ENCODE peak calls at places on chromosomes 12 and 14, in five cellular contexts. B is cardiac muscle cell, H is fibroblast of lung, Y is colonic mucosa, M is heart right ventricle. P is an unnamed sample.

GRCh38 chr12:27424631-27425230 is 21.8 kb upstream of the SMCO2 start:
- DNase-seq in Y (no peak), B (peak; percentile 50), M (peak; percentile 41), H (peak; percentile 65), P (no peak)

GRCh38 chr12:21642707-21643389 is 14.8 kb downstream of the LDHB start:
- DNase-seq in Y (no peak), H (no peak), B (no peak), M (peak; percentile 29), P (no peak)

GRCh38 chr14:104604461-104605449 is at the start of gene TMEM179:
- DNase-seq in M (no peak), B (peak; percentile 89), H (peak; percentile 17), Y (no peak), P (peak; percentile 60)

GRCh38 chr12:115973968-115974765 is 303.3 kb downstream of the MED13L start:
- DNase-seq in M (no peak), B (no peak), Y (no peak), H (no peak), P (no peak)

GRCh38 chr12:63905523-63905922 is 61.0 kb downstream of the SRGAP1 start:
- DNase-seq in B (no peak), Y (no peak), H (no peak), M (no peak), P (no peak)

GRCh38 chr14:65846469-65846868 is 433.9 kb downstream of the FUT8 start:
- DNase-seq in H (no peak), Y (no peak), B (no peak), M (no peak), P (no peak)

GRCh38 chr12:101186291-101186690 is 23.7 kb downstream of the SLC5A8 start:
- DNase-seq in Y (no peak), B (no peak), M (no peak), H (no peak), P (no peak)

GRCh38 chr14:34843011-34843554 is 32.1 kb downstream of the BAZ1A start:
- DNase-seq in H (peak; percentile 80), M (no peak), Y (no peak), B (no peak), P (peak; percentile 68)

GRCh38 chr12:19726122-19726521 is 286.8 kb downstream of the AEBP2 start:
- DNase-seq in B (no peak), Y (no peak), M (no peak), H (no peak), P (no peak)

GRCh38 chr12:98885778-98886177 is 240.7 kb downstream of the APAF1 start:
- DNase-seq in M (no peak), B (no peak), Y (no peak), H (no peak), P (no peak)

GRCh38 chr12:91109148-91109564 is 2.1 kb downstream of the LUM start:
- DNase-seq in B (peak; percentile 73), M (peak; percentile 58), H (peak; percentile 85), Y (peak; percentile 82), P (no peak)

GRCh38 chr12:3885179-3886094 is 12.2 kb upstream of the PARP11 start:
- DNase-seq in M (peak; percentile 35), Y (peak; percentile 29), B (peak; percentile 56), H (peak; percentile 17), P (no peak)

GRCh38 chr14:35534130-35534883 is at the start of gene INSM2:
- DNase-seq in H (no peak), M (no peak), B (no peak), Y (no peak), P (no peak)

GRCh38 chr12:89884365-89884915 is 175.8 kb upstream of the ATP2B1 start:
- DNase-seq in H (no peak), Y (no peak), M (no peak), B (no peak), P (no peak)

GRCh38 chr12:94039914-94040313 is 108.5 kb upstream of the PLXNC1 start:
- DNase-seq in H (no peak), M (no peak), Y (no peak), B (no peak), P (no peak)

GRCh38 chr14:98605043-98605442 is 667.0 kb downstream of the BCL11B start:
- DNase-seq in M (no peak), H (no peak), B (no peak), Y (no peak), P (no peak)

GRCh38 chr12:121209221-121209620 is 708 bp upstream of the P2RX4 start:
- DNase-seq in H (no peak), Y (no peak), M (no peak), B (no peak), P (no peak)

GRCh38 chr12:5222729-5223128 is 179.1 kb downstream of the KCNA5 start:
- DNase-seq in Y (no peak), H (no peak), B (no peak), M (no peak), P (no peak)

GRCh38 chr12:5335059-5335458 is 96.8 kb upstream of the NTF3 start:
- DNase-seq in Y (no peak), H (no peak), B (no peak), M (no peak), P (no peak)

GRCh38 chr14:53325176-53325806 is 172.2 kb upstream of the DDHD1 start:
- DNase-seq in B (peak; percentile 30), H (no peak), M (no peak), Y (no peak), P (no peak)

GRCh38 chr14:102207831-102208365 is 68.2 kb downstream of the WDR20 start:
- DNase-seq in Y (no peak), M (no peak), H (no peak), B (no peak), P (no peak)

GRCh38 chr12:68445836-68446235 is 113.7 kb upstream of the MDM1 start:
- DNase-seq in Y (no peak), B (no peak), M (no peak), H (no peak), P (no peak)

GRCh38 chr14:50319293-50319692 is 7.2 kb downstream of the DMAC2L start:
- DNase-seq in M (no peak), B (no peak), Y (no peak), H (no peak), P (no peak)

GRCh38 chr14:23115492-23115850 is 3.6 kb downstream of the CEBPE start:
- DNase-seq in H (no peak), B (no peak), M (no peak), Y (no peak), P (no peak)

GRCh38 chr12:132359551-132359950 is 30.2 kb upstream of the GALNT9 start:
- DNase-seq in B (no peak), M (no peak), H (no peak), Y (no peak), P (peak; percentile 46)

GRCh38 chr12:110281549-110282342 is 699 bp downstream of the ATP2A2 start:
- DNase-seq in B (peak; percentile 57), Y (peak; percentile 37), M (peak; percentile 34), H (peak; percentile 59), P (no peak)

GRCh38 chr12:65106948-65107347 is 14.2 kb downstream of the WIF1 start:
- DNase-seq in Y (no peak), H (no peak), B (no peak), M (no peak), P (no peak)

GRCh38 chr12:32106517-32107366 is at the start of gene BICD1:
- DNase-seq in B (peak; percentile 91), M (peak; percentile 92), Y (peak; percentile 87), H (peak; percentile 91), P (peak; percentile 88)

GRCh38 chr12:25364529-25365339 is 114.0 kb upstream of the KRAS start:
- DNase-seq in Y (no peak), H (no peak), B (no peak), M (no peak), P (no peak)

GRCh38 chr12:25054783-25055144 is 105.9 kb upstream of the BCAT1 start:
- DNase-seq in B (no peak), H (peak; percentile 33), Y (no peak), M (no peak), P (no peak)

GRCh38 chr12:118103231-118103600 is 595 bp downstream of the VSIG10 start:
- DNase-seq in Y (peak; percentile 50), M (peak; percentile 14), H (peak; percentile 30), B (peak; percentile 38), P (no peak)

GRCh38 chr14:99655521-99655920 is 10.6 kb downstream of the HHIPL1 start:
- DNase-seq in B (no peak), M (no peak), Y (no peak), H (peak; percentile 47), P (no peak)

GRCh38 chr14:103136388-103137271 is 13.4 kb downstream of the TNFAIP2 start:
- DNase-seq in B (no peak), Y (no peak), H (peak; percentile 64), M (no peak), P (peak; percentile 85)

GRCh38 chr12:24948452-24948815 is 467 bp downstream of the BCAT1 start:
- DNase-seq in B (peak; percentile 12), Y (no peak), M (no peak), H (peak; percentile 61), P (no peak)

GRCh38 chr12:56333197-56333678 is 562 bp downstream of the PAN2 start:
- DNase-seq in H (peak; percentile 70), M (no peak), Y (no peak), B (no peak), P (no peak)

DNA sequence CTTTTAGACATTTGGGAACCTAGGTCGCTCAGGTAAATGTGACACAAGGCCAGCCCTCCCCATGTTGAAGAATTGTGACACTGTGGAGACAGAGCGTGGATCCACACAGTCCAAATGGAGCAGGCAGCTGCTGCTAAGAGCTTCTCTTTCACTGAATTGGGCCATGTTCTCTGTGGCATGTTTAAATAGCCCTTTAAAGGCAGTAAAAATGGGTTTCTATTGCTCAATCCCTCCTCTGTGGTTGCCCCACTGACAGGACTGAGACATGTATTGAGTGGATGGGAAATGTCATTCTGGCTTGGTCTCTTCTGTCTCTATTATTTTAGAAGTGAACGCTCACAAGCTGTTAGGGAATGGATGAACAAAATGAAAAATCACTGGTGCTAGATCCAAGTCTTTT is 84.0 kb upstream of the PRICKLE1 start:
- DNase-seq in B (no peak), Y (no peak), M (no peak), H (no peak), P (no peak)
- H3K27me3 ChIP-seq in B (no peaks in the 10 kb centered on the region), Y (no peaks in the 10 kb centered on the region), M (no peaks in the 10 kb centered on the region), H (no peaks in the 10 kb centered on the region), P (no peaks in the 10 kb centered on the region)

GRCh38 chr12:52534482-52534881 is 14.3 kb upstream of the KRT5 start:
- DNase-seq in Y (peak; percentile 34), B (no peak), M (no peak), H (no peak), P (no peak)
- TF ChIP-seq CTCF in Y (no peak), B (no peak), M (no peak), H (no peak), P (peak; percentile 47)

GRCh38 chr12:2251485-2252179 is 198.8 kb downstream of the CACNA1C start:
- DNase-seq in M (no peak), Y (no peak), B (no peak), H (no peak), P (no peak)
- H3K27ac ChIP-seq in M (peak overlapping the region; percentile 42), Y (no peak overlapping the region), B (peak overlapping the region; percentile 71), H (no peak overlapping the region), P (no peak overlapping the region)

GRCh38 chr12:107322063-107322462 is 228.7 kb upstream of the CRY1 start:
- DNase-seq in Y (no peak), B (no peak), H (no peak), M (no peak), P (no peak)

GRCh38 chr12:107320929-107321618 is 227.7 kb upstream of the CRY1 start:
- DNase-seq in B (peak; percentile 30), M (no peak), Y (no peak), H (peak; percentile 61), P (peak; percentile 77)

GRCh38 chr12:107318804-107319535 is 225.6 kb upstream of the CRY1 start:
- DNase-seq in B (peak; percentile 64), Y (no peak), H (peak; percentile 79), M (no peak), P (no peak)

GRCh38 chr12:107319536-107320030 is 226.2 kb upstream of the CRY1 start:
- DNase-seq in M (no peak), Y (no peak), H (peak; percentile 34), B (peak; percentile 31), P (no peak)

GRCh38 chr12:107320031-107320928 is 226.9 kb upstream of the CRY1 start:
- DNase-seq in M (peak; percentile 24), B (peak; percentile 61), H (peak; percentile 76), Y (peak; percentile 44), P (peak; percentile 81)
- H3K27me3 ChIP-seq in M (peaks cover 89% of the 10 kb centered on the region), B (peaks cover 91% of the 10 kb centered on the region), H (no peaks in the 10 kb centered on the region), Y (peaks cover 34% of the 10 kb centered on the region), P (no peaks in the 10 kb centered on the region)

P was measured in RWPE2.